ENCODE peak calls at places on chromosomes 7 and 10, in nine cellular contexts. Y is heart left ventricle, F is H9, V is psoas muscle, M is neural progenitor cell, B is choroid plexus epithelial cell, U is AG09309, G is fibroblast of mammary gland, S is fibroblast of the aortic adventitia. P is an unnamed sample.

GRCh38 chr10:97805960-97806359 is 34.2 kb upstream of the SFRP5 start:
- DNase-seq in Y (no peak), F (no peak), V (no peak), M (peak), B (no peak), U (no peak), G (no peak), S (no peak), P (no peak)

GRCh38 chr10:52864459-52865106 is 92.0 kb upstream of the MBL2 start:
- DNase-seq in Y (peak), F (peak), V (peak), M (peak), B (peak), U (peak), G (peak), S (peak), P (no peak)

GRCh38 chr10:24223953-24224352 is 15.0 kb downstream of the KIAA1217 start:
- DNase-seq in Y (no peak), F (no peak), V (no peak), M (no peak), B (peak), U (no peak), G (peak), S (peak), P (no peak)

GRCh38 chr10:29204119-29204518 is 84.8 kb upstream of the LYZL1 start:
- DNase-seq in Y (no peak), F (peak), V (no peak), M (peak), B (no peak), U (no peak), G (no peak), S (no peak), P (no peak)

GRCh38 chr10:52446391-52446790 is 132.3 kb downstream of the DKK1 start:
- DNase-seq in Y (no peak), F (no peak), V (no peak), M (no peak), B (no peak), U (no peak), G (peak), S (peak), P (no peak)

GRCh38 chr10:88897019-88897853 is 17.2 kb downstream of the STAMBPL1 start:
- DNase-seq in Y (no peak), F (no peak), V (no peak), M (no peak), B (no peak), U (no peak), G (peak), S (no peak), P (no peak)

GRCh38 chr7:31788891-31789680 is 102.1 kb downstream of the PPP1R17 start:
- DNase-seq in Y (no peak), F (no peak), V (no peak), M (no peak), B (no peak), U (no peak), G (no peak), S (no peak), P (no peak)

GRCh38 chr10:69654376-69654775 is 24.3 kb downstream of the FAM241B start:
- DNase-seq in Y (no peak), F (no peak), V (peak), M (no peak), B (no peak), U (no peak), G (no peak), S (no peak), P (no peak)

GRCh38 chr10:86057708-86058107 is 308.9 kb downstream of the GRID1 start:
- DNase-seq in Y (no peak), F (no peak), V (no peak), M (no peak), B (no peak), U (no peak), G (no peak), S (no peak), P (no peak)

GRCh38 chr10:29533696-29534285 is 101.0 kb downstream of the SVIL start:
- DNase-seq in Y (no peak), F (no peak), V (no peak), M (no peak), B (no peak), U (no peak), G (peak), S (peak), P (no peak)

GRCh38 chr10:22436893-22437619 is 91.8 kb downstream of the SPAG6 start:
- DNase-seq in Y (peak), F (peak), V (peak), M (peak), B (peak), U (peak), G (peak), S (peak), P (peak)

GRCh38 chr10:46001187-46001756 is 29.0 kb downstream of the TIMM23 start:
- DNase-seq in Y (no peak), F (no peak), V (no peak), M (no peak), B (no peak), U (no peak), G (no peak), S (no peak), P (no peak)

GRCh38 chr7:133344275-133344674 is 91.4 kb downstream of the EXOC4 start:
- DNase-seq in Y (no peak), F (no peak), V (no peak), M (no peak), B (peak), U (no peak), G (peak), S (peak), P (no peak)

GRCh38 chr7:104185346-104185745 is 22.5 kb downstream of the ORC5 start:
- DNase-seq in Y (no peak), F (no peak), V (no peak), M (no peak), B (peak), U (no peak), G (peak), S (peak), P (no peak)

GRCh38 chr10:57657164-57657765 is 610.4 kb downstream of the IPMK start:
- DNase-seq in Y (no peak), F (peak), V (no peak), M (peak), B (peak), U (peak), G (peak), S (peak), P (peak)

GRCh38 chr7:77348371-77348813 is 67.8 kb downstream of the GSAP start:
- DNase-seq in Y (peak), F (no peak), V (no peak), M (no peak), B (peak), U (peak), G (peak), S (peak), P (no peak)

GRCh38 chr10:122013311-122013780 is 24.4 kb downstream of the TACC2 start:
- DNase-seq in Y (no peak), F (no peak), V (peak), M (no peak), B (no peak), U (no peak), G (no peak), S (no peak), P (no peak)

GRCh38 chr7:36023025-36023424 is 130.0 kb upstream of the EEPD1 start:
- DNase-seq in Y (no peak), F (no peak), V (no peak), M (no peak), B (no peak), U (no peak), G (no peak), S (no peak), P (no peak)

GRCh38 chr7:45698527-45699309 is 124.5 kb downstream of the ADCY1 start:
- DNase-seq in Y (no peak), F (no peak), V (no peak), M (no peak), B (no peak), U (no peak), G (no peak), S (no peak), P (no peak)

GRCh38 chr7:128150223-128150622 is 90.9 kb upstream of the LEP start:
- DNase-seq in Y (no peak), F (no peak), V (no peak), M (no peak), B (no peak), U (no peak), G (no peak), S (no peak), P (no peak)

GRCh38 chr10:48613015-48613414 is 8.1 kb upstream of the ARHGAP22 start:
- DNase-seq in Y (no peak), F (no peak), V (no peak), M (no peak), B (no peak), U (no peak), G (peak), S (no peak), P (no peak)

GRCh38 chr7:22563621-22564241 is 63.7 kb upstream of the STEAP1B start:
- DNase-seq in Y (peak), F (no peak), V (no peak), M (peak), B (no peak), U (no peak), G (no peak), S (peak), P (peak)

GRCh38 chr7:29606287-29606721 is 42.7 kb downstream of the PRR15 start:
- DNase-seq in Y (no peak), F (no peak), V (no peak), M (no peak), B (peak), U (no peak), G (peak), S (peak), P (no peak)

GRCh38 chr10:11109590-11109989 is 91.9 kb downstream of the CELF2 start:
- DNase-seq in Y (no peak), F (no peak), V (no peak), M (no peak), B (no peak), U (no peak), G (no peak), S (no peak), P (no peak)

GRCh38 chr10:52346394-52347326 is 32.6 kb downstream of the DKK1 start:
- DNase-seq in Y (no peak), F (no peak), V (peak), M (no peak), B (no peak), U (no peak), G (no peak), S (no peak), P (no peak)

GRCh38 chr10:47033081-47033480 is 121.9 kb downstream of the PTPN20 start:
- DNase-seq in Y (no peak), F (no peak), V (no peak), M (no peak), B (no peak), U (no peak), G (no peak), S (no peak), P (no peak)

GRCh38 chr7:29123611-29124190 is 22.6 kb downstream of the CPVL start:
- DNase-seq in Y (no peak), F (no peak), V (no peak), M (no peak), B (no peak), U (no peak), G (no peak), S (no peak), P (no peak)

GRCh38 chr10:1688531-1688930 is 48.8 kb downstream of the ADARB2 start:
- DNase-seq in Y (no peak), F (no peak), V (no peak), M (no peak), B (no peak), U (no peak), G (no peak), S (no peak), P (no peak)

GRCh38 chr7:142835487-142835886 is 19.4 kb upstream of the EPHB6 start:
- DNase-seq in Y (no peak), F (no peak), V (no peak), M (no peak), B (no peak), U (no peak), G (no peak), S (no peak), P (no peak)

GRCh38 chr7:1019789-1020610 is 24.3 kb upstream of the GPR146 start:
- DNase-seq in Y (no peak), F (no peak), V (peak), M (no peak), B (no peak), U (no peak), G (no peak), S (no peak), P (no peak)

GRCh38 chr7:1466524-1467271 is 7.4 kb upstream of the MICALL2 start:
- DNase-seq in Y (peak), F (peak), V (peak), M (peak), B (peak), U (no peak), G (peak), S (peak), P (no peak)

GRCh38 chr10:110681023-110681681 is 37.0 kb downstream of the RBM20 start:
- DNase-seq in Y (peak), F (peak), V (no peak), M (peak), B (peak), U (no peak), G (peak), S (no peak), P (peak)

DNA sequence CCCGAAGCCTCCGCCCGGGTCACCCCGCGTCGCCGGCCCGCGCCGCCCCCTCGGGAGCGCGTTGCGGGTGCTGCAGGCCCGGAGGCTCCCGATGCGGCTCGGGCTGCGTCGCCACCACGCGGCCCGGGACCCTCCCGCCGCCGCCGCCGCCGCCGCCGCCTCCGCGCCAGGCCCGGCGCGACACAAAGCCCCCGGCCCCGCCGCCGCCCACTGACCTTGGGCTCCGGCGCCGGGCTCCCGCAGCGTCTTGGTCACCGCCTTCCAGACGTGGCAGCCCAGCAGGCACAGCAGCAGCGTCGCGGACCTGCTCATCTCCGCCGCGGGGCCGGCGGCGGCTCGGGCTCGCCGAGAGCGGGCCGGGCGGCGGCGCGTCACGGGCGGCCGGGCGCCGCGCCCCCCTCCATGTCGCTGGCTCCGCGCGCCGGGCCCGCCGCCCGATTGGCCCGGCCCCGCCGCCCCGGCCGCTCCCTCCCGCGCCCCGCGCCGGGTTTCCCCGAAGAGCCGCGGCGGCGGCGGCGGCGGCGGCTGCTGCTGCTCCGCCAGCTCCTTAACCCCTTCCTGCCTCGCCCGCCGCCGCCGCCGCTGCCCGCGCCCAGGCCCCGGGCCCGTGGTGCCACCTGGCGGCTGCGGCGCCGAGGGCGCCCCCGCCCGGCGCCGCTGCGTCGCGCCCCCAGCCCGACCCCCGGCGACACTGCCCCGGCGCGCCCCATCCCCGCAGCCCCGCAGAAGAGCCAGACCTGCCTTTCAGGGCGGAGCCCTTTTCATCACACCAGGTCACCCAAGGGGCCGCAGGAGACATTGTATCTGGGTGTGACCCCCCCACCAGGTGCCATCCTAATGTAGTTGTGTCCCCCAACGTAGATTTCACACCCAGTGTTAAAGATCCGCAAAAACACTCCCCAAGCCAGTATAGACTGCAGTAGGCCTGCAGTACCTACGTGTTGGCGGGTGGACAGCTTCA is at the start of gene FAM171A1:
- DNase-seq in Y (peak), F (peak), V (peak), M (peak), B (peak), U (no peak), G (peak), S (peak), P (peak)
- TF ChIP-seq CTCF in Y (peak), F (no peak), V (peak), M (peak), B (no peak), U (no peak), G (no peak), S (peak), P (peak)

DNA sequence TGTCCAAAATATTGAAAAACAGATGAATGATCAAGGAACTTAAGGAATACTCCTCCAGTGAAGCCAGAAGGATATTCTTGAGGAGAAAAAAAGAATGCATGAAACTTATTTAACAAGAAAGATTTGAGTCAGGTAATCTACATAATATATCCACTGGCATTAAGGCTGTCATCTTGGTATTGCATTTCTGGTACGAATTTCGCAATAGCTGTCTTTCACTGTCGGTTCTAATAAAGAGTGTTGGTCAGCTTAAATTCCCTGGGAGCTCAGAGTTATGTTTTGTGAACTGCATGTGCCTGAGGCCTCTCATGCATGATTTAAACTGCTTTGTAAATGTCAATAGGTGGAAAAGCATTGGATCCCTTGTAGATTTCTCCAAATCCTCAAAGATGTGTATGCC is 565.3 kb upstream of the GALNT17 start:
- DNase-seq in Y (no peak), F (no peak), V (no peak), M (no peak), B (peak), U (no peak), G (no peak), S (no peak), P (no peak)
- TF ChIP-seq CTCF in Y (no peak), F (no peak), V (no peak), M (no peak), B (no peak), U (no peak), G (no peak), S (no peak), P (no peak)

GRCh38 chr7:106418094-106418493 is 133.3 kb upstream of the NAMPT start:
- DNase-seq in Y (no peak), F (no peak), V (no peak), M (no peak), B (peak), U (no peak), G (peak), S (peak), P (no peak)

GRCh38 chr7:106419455-106420182 is 134.8 kb upstream of the NAMPT start:
- DNase-seq in Y (no peak), F (no peak), V (no peak), M (no peak), B (no peak), U (no peak), G (peak), S (peak), P (no peak)

GRCh38 chr7:106420210-106420609 is 135.4 kb upstream of the NAMPT start:
- DNase-seq in Y (no peak), F (no peak), V (no peak), M (no peak), B (no peak), U (no peak), G (no peak), S (no peak), P (no peak)

GRCh38 chr7:106417273-106417902 is 132.6 kb upstream of the NAMPT start:
- DNase-seq in Y (no peak), F (no peak), V (no peak), M (no peak), B (peak), U (no peak), G (peak), S (no peak), P (no peak)

DNA sequence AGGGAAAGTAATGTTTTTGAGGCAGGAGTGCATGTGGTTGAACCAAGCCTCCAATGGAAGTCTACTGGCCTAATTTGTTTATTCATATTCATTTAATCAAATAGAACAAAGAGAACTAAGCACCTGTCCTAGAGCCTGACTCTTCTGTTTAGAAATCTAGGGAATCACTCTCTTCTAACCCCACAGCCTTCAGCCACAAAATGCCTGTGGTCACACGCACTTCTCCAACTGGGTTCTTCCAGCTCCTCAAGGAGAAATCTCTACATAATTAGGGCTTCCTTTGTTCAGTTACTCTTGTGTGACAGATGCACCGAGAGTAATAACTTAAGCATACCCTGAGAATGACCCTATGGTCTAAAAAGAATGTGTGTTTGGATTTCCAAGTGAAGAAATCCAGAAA is 133.7 kb upstream of the NAMPT start:
- DNase-seq in Y (no peak), F (no peak), V (no peak), M (no peak), B (peak), U (no peak), G (no peak), S (peak), P (no peak)
- TF ChIP-seq CTCF in Y (no peak), F (no peak), V (no peak), M (no peak), B (no peak), U (no peak), G (no peak), S (no peak), P (no peak)

DNA sequence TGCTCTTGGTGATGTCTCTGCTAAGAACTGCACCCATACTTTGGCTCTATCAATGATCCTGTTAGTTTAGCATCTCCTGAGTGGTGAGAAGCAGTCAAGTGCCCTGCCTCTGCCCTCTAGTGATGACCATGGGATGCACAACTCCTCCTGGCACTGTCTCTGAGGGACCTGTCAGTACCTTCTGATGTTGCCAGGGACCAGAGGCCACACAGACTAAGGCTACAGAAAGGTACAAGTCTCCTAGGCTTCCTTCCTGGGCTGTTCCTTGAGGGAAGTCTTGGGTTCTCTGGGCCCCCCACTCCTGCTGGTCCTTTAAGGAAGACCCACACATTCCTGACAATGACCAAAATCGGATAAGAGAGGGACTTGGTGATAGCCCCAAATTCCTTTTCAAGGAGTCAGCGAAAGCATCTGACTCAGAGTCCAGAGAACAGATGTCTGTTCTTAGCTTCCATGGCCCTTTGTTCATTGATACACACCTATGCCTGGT is 15.3 kb downstream of the NKX2-3 start:
- DNase-seq in Y (no peak), F (peak), V (no peak), M (peak), B (peak), U (no peak), G (peak), S (peak), P (peak)
- TF ChIP-seq CTCF in Y (no peak), F (peak), V (peak), M (peak), B (peak), U (peak), G (peak), S (peak), P (no peak)

DNA sequence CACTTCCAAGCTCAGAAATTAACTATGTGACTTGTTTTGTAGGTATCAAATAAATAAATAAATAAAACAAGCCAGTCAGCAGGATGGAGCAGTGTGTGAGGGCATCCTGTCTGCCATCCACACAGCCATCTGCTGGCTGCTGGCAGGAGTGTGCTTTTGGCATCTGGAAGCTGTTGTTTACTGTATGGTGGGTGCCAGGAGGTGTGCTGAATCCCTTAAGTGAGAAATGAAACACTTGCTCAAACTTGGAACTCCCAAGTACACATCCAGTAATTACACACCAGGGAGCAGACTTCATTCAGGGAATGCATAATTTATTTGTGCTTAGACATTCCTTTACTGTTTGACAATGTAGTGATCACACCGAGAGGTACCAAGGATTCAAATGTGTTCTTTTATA is 16.9 kb upstream of the TAX1BP1 start:
- DNase-seq in Y (no peak), F (no peak), V (no peak), M (no peak), B (peak), U (no peak), G (no peak), S (no peak), P (no peak)
- TF ChIP-seq CTCF in Y (no peak), F (peak), V (peak), M (no peak), B (peak), U (peak), G (peak), S (no peak), P (no peak)

GRCh38 chr7:152636436-152636835 is 39.5 kb downstream of the XRCC2 start:
- DNase-seq in Y (no peak), F (no peak), V (no peak), M (no peak), B (no peak), U (no peak), G (no peak), S (no peak), P (no peak)
- TF ChIP-seq CTCF in Y (no peak), F (no peak), V (no peak), M (no peak), B (no peak), U (no peak), G (no peak), S (no peak), P (no peak)